ENCODE peak calls at places on chromosomes 13 and 19, in ten cellular contexts. V, G, K, F, O, A, N, Y, E and C are unnamed samples.

GRCh38 chr13:101019126-101019525 is 344.5 kb upstream of the TMTC4 start:
- DNase-seq in V (no peak), G (no peak), K (no peak), F (no peak), O (no peak), A (no peak), N (no peak), Y (peak; percentile 32), E (no peak), C (no peak)

GRCh38 chr13:94056362-94056990 is 423.0 kb downstream of the DCT start:
- DNase-seq in V (no peak), G (no peak), K (no peak), F (no peak), O (no peak), A (no peak), N (no peak), Y (peak; percentile 43), E (no peak), C (no peak)

GRCh38 chr19:38142176-38143035 is 81.6 kb downstream of the DPF1 start:
- DNase-seq in V (peak; percentile 87), G (no peak), K (peak; percentile 83), F (peak; percentile 63), O (peak; percentile 67), A (peak; percentile 59), N (peak; percentile 44), Y (peak; percentile 12), E (no peak), C (no peak)

GRCh38 chr13:38166121-38166520 is 183.5 kb upstream of the UFM1 start:
- DNase-seq in V (no peak), G (no peak), K (no peak), F (no peak), O (peak; percentile 6), A (no peak), N (no peak), Y (peak; percentile 23), E (no peak), C (no peak)

GRCh38 chr13:97391201-97391600 is 42.8 kb upstream of the RAP2A start:
- DNase-seq in V (no peak), G (no peak), K (no peak), F (no peak), O (peak; percentile 26), A (no peak), N (no peak), Y (peak; percentile 37), E (no peak), C (no peak)

GRCh38 chr13:110758195-110758594 is 44.7 kb downstream of the ING1 start:
- DNase-seq in V (no peak), G (no peak), K (no peak), F (no peak), O (peak; percentile 64), A (peak; percentile 50), N (no peak), Y (peak; percentile 2), E (no peak), C (no peak)

GRCh38 chr13:74479124-74479523 is 344.9 kb upstream of the KLF12 start:
- DNase-seq in V (no peak), G (no peak), K (no peak), F (no peak), O (no peak), A (no peak), N (no peak), Y (no peak), E (no peak), C (no peak)

GRCh38 chr19:12750851-12751250 is 740 bp upstream of the BEST2 start:
- DNase-seq in V (no peak), G (no peak), K (no peak), F (no peak), O (no peak), A (no peak), N (no peak), Y (peak; percentile 37), E (no peak), C (no peak)

GRCh38 chr19:33248954-33249613 is 23.4 kb upstream of the SLC7A10 start:
- DNase-seq in V (no peak), G (peak; percentile 86), K (no peak), F (no peak), O (no peak), A (no peak), N (peak; percentile 61), Y (no peak), E (peak; percentile 83), C (peak; percentile 86)
- TF ChIP-seq CTCF in V (no peak), G (no peak), K (no peak), F (no peak), O (no peak), A (no peak), N (no peak), Y (no peak), E (peak; percentile 5), C (peak; percentile 32)

DNA sequence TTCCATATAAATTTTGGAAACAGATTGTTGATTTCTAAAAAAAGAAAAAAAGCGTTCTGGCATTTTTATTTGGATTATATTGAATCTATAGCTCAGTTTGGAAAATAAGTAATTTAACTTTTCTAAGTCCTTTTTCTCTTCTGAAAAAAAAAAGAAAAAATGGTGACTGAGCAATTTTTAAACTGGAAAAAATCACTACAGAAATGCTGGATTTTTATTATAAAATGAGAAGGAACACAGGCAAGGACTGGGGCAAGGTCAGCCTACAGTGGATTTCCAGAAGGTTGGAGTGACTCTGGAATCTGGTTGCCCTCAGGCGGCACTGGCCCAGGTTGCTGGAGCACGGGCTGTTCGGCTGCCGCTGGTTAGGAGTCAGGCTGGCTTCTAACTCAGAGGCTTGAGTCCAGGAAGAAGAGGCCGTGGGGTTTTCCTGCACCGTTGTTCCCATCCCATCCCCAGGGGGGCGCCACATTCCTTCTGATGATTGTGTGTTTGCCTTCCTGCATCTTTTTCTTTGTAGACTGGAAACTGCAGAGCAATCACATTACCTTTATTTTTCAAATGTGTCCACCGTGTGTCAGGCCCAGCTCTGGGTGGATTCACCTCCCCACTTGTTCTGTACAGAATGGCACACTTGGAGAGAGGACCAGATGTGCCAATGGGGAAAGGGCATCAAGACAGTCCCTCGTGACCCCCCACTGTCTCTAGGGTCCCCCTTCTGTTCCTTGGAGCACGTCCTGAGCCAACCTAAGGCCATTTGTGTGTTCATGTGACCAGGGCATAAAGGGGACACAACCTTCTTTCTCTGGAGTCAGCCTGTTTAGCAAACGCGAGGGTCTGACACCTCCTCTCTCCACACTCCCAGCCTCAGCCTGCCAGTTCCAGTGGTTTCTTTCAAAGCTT is 44.5 kb upstream of the GTF3A start:
- DNase-seq in V (peak; percentile 85), G (no peak), K (peak; percentile 80), F (no peak), O (peak; percentile 54), A (no peak), N (peak; percentile 55), Y (no peak), E (no peak), C (peak; percentile 67)
- TF ChIP-seq CTCF in V (peak; percentile 73), G (peak; percentile 53), K (peak; percentile 95), F (peak; percentile 37), O (peak; percentile 53), A (peak; percentile 54), N (peak; percentile 76), Y (peak; percentile 45), E (peak; percentile 48), C (peak; percentile 73)

GRCh38 chr19:39670998-39671397 is 15.3 kb downstream of the LGALS16 start:
- DNase-seq in V (no peak), G (no peak), K (no peak), F (no peak), O (no peak), A (no peak), N (no peak), Y (no peak), E (no peak), C (no peak)

GRCh38 chr19:39672473-39672872 is 16.8 kb downstream of the LGALS16 start:
- DNase-seq in V (no peak), G (no peak), K (no peak), F (no peak), O (no peak), A (no peak), N (no peak), Y (no peak), E (no peak), C (no peak)

GRCh38 chr19:39676004-39676403 is 20.3 kb downstream of the LGALS16 start:
- DNase-seq in V (no peak), G (no peak), K (no peak), F (no peak), O (no peak), A (no peak), N (no peak), Y (no peak), E (no peak), C (no peak)

DNA sequence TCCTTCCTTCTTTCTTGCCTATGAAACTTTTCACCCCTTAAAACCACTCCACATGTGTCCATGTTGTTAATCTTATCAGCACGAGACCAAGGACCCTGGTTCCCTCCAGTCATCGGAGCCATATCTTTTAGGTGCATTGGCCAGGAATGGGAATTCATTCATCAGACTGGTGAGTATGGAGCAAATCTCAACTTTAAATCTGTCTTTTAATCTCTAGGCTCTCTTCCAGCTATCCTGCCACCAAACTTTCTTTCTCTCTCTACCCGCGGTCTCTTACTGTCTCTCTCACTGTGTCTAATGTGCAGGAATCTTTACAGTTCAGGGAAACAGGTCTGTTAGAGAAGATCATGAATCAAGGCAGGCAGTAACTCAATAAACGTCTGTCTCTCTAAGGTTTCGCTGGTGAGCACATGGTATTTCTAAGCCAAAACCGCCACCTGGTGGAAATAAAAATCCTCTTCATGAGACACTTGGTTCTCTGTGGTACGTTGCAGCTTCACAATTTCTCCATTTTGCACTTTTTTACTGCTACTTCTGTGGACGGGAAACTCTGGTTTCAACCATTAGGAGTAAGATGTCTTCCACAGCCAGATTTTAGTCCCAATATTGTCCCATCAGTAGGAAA is 16.1 kb downstream of the LGALS16 start:
- DNase-seq in V (peak; percentile 26), G (no peak), K (peak; percentile 40), F (no peak), O (peak; percentile 57), A (peak; percentile 48), N (peak; percentile 42), Y (peak; percentile 8), E (no peak), C (no peak)
- TF ChIP-seq CTCF in V (peak; percentile 39), G (peak; percentile 50), K (peak; percentile 42), F (peak; percentile 21), O (peak; percentile 46), A (peak; percentile 42), N (peak; percentile 71), Y (peak; percentile 42), E (peak; percentile 57), C (peak; percentile 52)

GRCh38 chr19:45253396-45254027 is 2.4 kb downstream of the MARK4 start:
- DNase-seq in V (no peak), G (no peak), K (no peak), F (no peak), O (peak; percentile 30), A (no peak), N (no peak), Y (peak; percentile 17), E (no peak), C (no peak)

GRCh38 chr19:45255611-45256157 is 4.6 kb downstream of the MARK4 start:
- DNase-seq in V (no peak), G (no peak), K (no peak), F (no peak), O (no peak), A (no peak), N (no peak), Y (no peak), E (no peak), C (no peak)

GRCh38 chr19:45256836-45257235 is 5.8 kb downstream of the MARK4 start:
- DNase-seq in V (no peak), G (no peak), K (no peak), F (no peak), O (no peak), A (no peak), N (no peak), Y (no peak), E (no peak), C (no peak)

GRCh38 chr19:45251452-45252354 is 632 bp downstream of the MARK4 start:
- DNase-seq in V (peak; percentile 42), G (no peak), K (peak; percentile 39), F (peak; percentile 40), O (peak; percentile 35), A (peak; percentile 11), N (peak; percentile 5), Y (no peak), E (peak; percentile 55), C (no peak)

GRCh38 chr19:45254044-45254531 is 3.0 kb downstream of the MARK4 start:
- DNase-seq in V (peak; percentile 39), G (no peak), K (no peak), F (no peak), O (no peak), A (no peak), N (no peak), Y (no peak), E (no peak), C (no peak)
- TF ChIP-seq CTCF in V (no peak), G (peak; percentile 27), K (peak; percentile 16), F (no peak), O (peak; percentile 38), A (peak; percentile 25), N (peak; percentile 42), Y (no peak), E (peak; percentile 18), C (no peak)